ENCODE peak calls at places on chromosomes 7 and 10, in four cellular contexts. One of them, this sample, is unnamed.
A peak's percentile ranks its signal among the peaks of the same experiment; 100 is the strongest.

GRCh38 chr7:20241491-20242261 is 24.5 kb upstream of the MACC1 start:
- DNase-seq in mesendoderm: no peak
- DNase-seq in neuronal stem cell: no peak
- DNase-seq in mesenchymal stem cell: no peak
- DNase-seq in this sample: peak; percentile 68

GRCh38 chr7:153091477-153091876 is 331.9 kb downstream of the ACTR3B start:
- DNase-seq in mesendoderm: no peak
- DNase-seq in neuronal stem cell: no peak
- DNase-seq in mesenchymal stem cell: no peak
- DNase-seq in this sample: no peak

GRCh38 chr7:1176891-1177373 is 16.9 kb upstream of the ZFAND2A start:
- DNase-seq in mesendoderm: peak; percentile 75
- DNase-seq in neuronal stem cell: no peak
- DNase-seq in mesenchymal stem cell: peak; percentile 55
- DNase-seq in this sample: peak; percentile 31

GRCh38 chr10:113493943-113494342 is 58.9 kb upstream of the HABP2 start:
- DNase-seq in mesendoderm: no peak
- DNase-seq in neuronal stem cell: no peak
- DNase-seq in mesenchymal stem cell: no peak
- DNase-seq in this sample: no peak

GRCh38 chr7:105691029-105691691 is 109.9 kb upstream of the EFCAB10 start:
- DNase-seq in mesendoderm: peak; percentile 61
- DNase-seq in neuronal stem cell: no peak
- DNase-seq in mesenchymal stem cell: peak; percentile 93
- DNase-seq in this sample: peak; percentile 65

GRCh38 chr10:80472234-80473095 is 18.4 kb downstream of the TSPAN14 start:
- DNase-seq in mesendoderm: no peak
- DNase-seq in neuronal stem cell: no peak
- DNase-seq in mesenchymal stem cell: peak; percentile 87
- DNase-seq in this sample: peak; percentile 85

GRCh38 chr10:65798133-65798532 is 1127.7 kb upstream of the LRRTM3 start:
- DNase-seq in mesendoderm: no peak
- DNase-seq in neuronal stem cell: no peak
- DNase-seq in mesenchymal stem cell: no peak
- DNase-seq in this sample: no peak

GRCh38 chr7:55147736-55148135 is 128.9 kb downstream of the EGFR start:
- DNase-seq in mesendoderm: no peak
- DNase-seq in neuronal stem cell: no peak
- DNase-seq in mesenchymal stem cell: no peak
- DNase-seq in this sample: no peak

GRCh38 chr7:134948736-134949135 is 37.6 kb upstream of the AGBL3 start:
- DNase-seq in mesendoderm: no peak
- DNase-seq in neuronal stem cell: no peak
- DNase-seq in mesenchymal stem cell: peak; percentile 69
- DNase-seq in this sample: peak; percentile 37

GRCh38 chr10:48289652-48290238 is 15.2 kb upstream of the FRMPD2 start:
- DNase-seq in mesendoderm: peak; percentile 85
- DNase-seq in neuronal stem cell: peak; percentile 72
- DNase-seq in mesenchymal stem cell: peak; percentile 57
- DNase-seq in this sample: peak; percentile 40

GRCh38 chr10:131212763-131213325 is 98.7 kb downstream of the TCERG1L start:
- DNase-seq in mesendoderm: no peak
- DNase-seq in neuronal stem cell: no peak
- DNase-seq in mesenchymal stem cell: no peak
- DNase-seq in this sample: no peak

GRCh38 chr10:102120987-102121738 is 995 bp upstream of the LDB1 start:
- DNase-seq in mesendoderm: peak; percentile 99
- DNase-seq in neuronal stem cell: peak; percentile 77
- DNase-seq in mesenchymal stem cell: peak; percentile 91
- DNase-seq in this sample: peak; percentile 90

GRCh38 chr10:83603708-83604107 is 535.6 kb upstream of the GHITM start:
- DNase-seq in mesendoderm: peak; percentile 36
- DNase-seq in neuronal stem cell: no peak
- DNase-seq in mesenchymal stem cell: peak; percentile 74
- DNase-seq in this sample: no peak

GRCh38 chr7:139341776-139342244 is 673 bp downstream of the FMC1 start:
- DNase-seq in mesendoderm: no peak
- DNase-seq in neuronal stem cell: no peak
- DNase-seq in mesenchymal stem cell: no peak
- DNase-seq in this sample: no peak

GRCh38 chr7:100137851-100138760 is 10.6 kb upstream of the LAMTOR4 start:
- DNase-seq in mesendoderm: no peak
- DNase-seq in neuronal stem cell: no peak
- DNase-seq in mesenchymal stem cell: no peak
- DNase-seq in this sample: no peak

GRCh38 chr7:84247591-84247990 is 53.0 kb upstream of the SEMA3A start:
- DNase-seq in mesendoderm: no peak
- DNase-seq in neuronal stem cell: no peak
- DNase-seq in mesenchymal stem cell: no peak
- DNase-seq in this sample: peak; percentile 91

GRCh38 chr7:3673524-3673923 is 372.5 kb downstream of the SDK1 start:
- DNase-seq in mesendoderm: peak; percentile 76
- DNase-seq in neuronal stem cell: peak; percentile 37
- DNase-seq in mesenchymal stem cell: no peak
- DNase-seq in this sample: peak; percentile 6

GRCh38 chr10:70490142-70490541 is 11.6 kb downstream of the PALD1 start:
- DNase-seq in mesendoderm: no peak
- DNase-seq in neuronal stem cell: no peak
- DNase-seq in mesenchymal stem cell: no peak
- DNase-seq in this sample: no peak

GRCh38 chr7:48118041-48118440 is 29.0 kb downstream of the UPP1 start:
- DNase-seq in mesendoderm: no peak
- DNase-seq in neuronal stem cell: no peak
- DNase-seq in mesenchymal stem cell: no peak
- DNase-seq in this sample: no peak

GRCh38 chr7:44735403-44736165 is 13.1 kb upstream of the ZMIZ2 start:
- DNase-seq in mesendoderm: no peak
- DNase-seq in neuronal stem cell: no peak
- DNase-seq in mesenchymal stem cell: peak; percentile 99
- DNase-seq in this sample: peak; percentile 99

GRCh38 chr10:131155903-131156285 is 155.6 kb downstream of the TCERG1L start:
- DNase-seq in mesendoderm: peak; percentile 21
- DNase-seq in neuronal stem cell: no peak
- DNase-seq in mesenchymal stem cell: no peak
- DNase-seq in this sample: no peak

GRCh38 chr10:33252324-33252723 is 82.1 kb downstream of the NRP1 start:
- DNase-seq in mesendoderm: no peak
- DNase-seq in neuronal stem cell: no peak
- DNase-seq in mesenchymal stem cell: no peak
- DNase-seq in this sample: no peak

GRCh38 chr10:30980951-30981616 is 50.6 kb downstream of the ZNF438 start:
- DNase-seq in mesendoderm: no peak
- DNase-seq in neuronal stem cell: no peak
- DNase-seq in mesenchymal stem cell: peak; percentile 30
- DNase-seq in this sample: peak; percentile 63

GRCh38 chr7:47228386-47229014 is 353.4 kb downstream of the TNS3 start:
- DNase-seq in mesendoderm: peak; percentile 44
- DNase-seq in neuronal stem cell: no peak
- DNase-seq in mesenchymal stem cell: no peak
- DNase-seq in this sample: no peak

GRCh38 chr10:110916554-110917346 is 2.2 kb downstream of the BBIP1 start:
- DNase-seq in mesendoderm: peak; percentile 80
- DNase-seq in neuronal stem cell: no peak
- DNase-seq in mesenchymal stem cell: peak; percentile 64
- DNase-seq in this sample: peak; percentile 87

GRCh38 chr10:129942019-129942277 is 22.1 kb downstream of the EBF3 start:
- DNase-seq in mesendoderm: no peak
- DNase-seq in neuronal stem cell: no peak
- DNase-seq in mesenchymal stem cell: no peak
- DNase-seq in this sample: no peak

GRCh38 chr10:119416855-119417254 is 125.7 kb downstream of the RGS10 start:
- DNase-seq in mesendoderm: peak; percentile 70
- DNase-seq in neuronal stem cell: peak; percentile 52
- DNase-seq in mesenchymal stem cell: peak; percentile 69
- DNase-seq in this sample: peak; percentile 60

GRCh38 chr7:3916146-3916545 is 615.1 kb downstream of the SDK1 start:
- DNase-seq in mesendoderm: no peak
- DNase-seq in neuronal stem cell: no peak
- DNase-seq in mesenchymal stem cell: peak; percentile 79
- DNase-seq in this sample: peak; percentile 62

GRCh38 chr7:130401531-130401930 is 21.2 kb downstream of the CPA1 start:
- DNase-seq in mesendoderm: no peak
- DNase-seq in neuronal stem cell: no peak
- DNase-seq in mesenchymal stem cell: no peak
- DNase-seq in this sample: no peak

GRCh38 chr7:144011458-144012230 is 11.5 kb downstream of the OR6B1 start:
- DNase-seq in mesendoderm: no peak
- DNase-seq in neuronal stem cell: no peak
- DNase-seq in mesenchymal stem cell: peak; percentile 17
- DNase-seq in this sample: peak; percentile 51

GRCh38 chr7:132141109-132141508 is 435.2 kb downstream of the PLXNA4 start:
- DNase-seq in mesendoderm: no peak
- DNase-seq in neuronal stem cell: no peak
- DNase-seq in mesenchymal stem cell: no peak
- DNase-seq in this sample: no peak

GRCh38 chr10:3425713-3426112 is 253.1 kb upstream of the PITRM1 start:
- DNase-seq in mesendoderm: no peak
- DNase-seq in neuronal stem cell: no peak
- DNase-seq in mesenchymal stem cell: no peak
- DNase-seq in this sample: no peak

GRCh38 chr10:101961591-101962498 is 94.1 kb downstream of the ARMH3 start:
- DNase-seq in mesendoderm: no peak
- DNase-seq in neuronal stem cell: no peak
- DNase-seq in mesenchymal stem cell: peak; percentile 50
- DNase-seq in this sample: peak; percentile 41

GRCh38 chr7:40836218-40836617 is 701.4 kb downstream of the SUGCT start:
- DNase-seq in mesendoderm: no peak
- DNase-seq in neuronal stem cell: no peak
- DNase-seq in mesenchymal stem cell: no peak
- DNase-seq in this sample: peak; percentile 21

GRCh38 chr7:83362786-83363185 is 200.1 kb upstream of the PCLO start:
- DNase-seq in mesendoderm: no peak
- DNase-seq in neuronal stem cell: no peak
- DNase-seq in mesenchymal stem cell: no peak
- DNase-seq in this sample: no peak

GRCh38 chr10:69884686-69885085 is 83.0 kb downstream of the COL13A1 start:
- DNase-seq in mesendoderm: no peak
- DNase-seq in neuronal stem cell: no peak
- DNase-seq in mesenchymal stem cell: no peak
- DNase-seq in this sample: no peak

GRCh38 chr7:87316846-87317545 is 28.5 kb upstream of the CROT start:
- DNase-seq in mesendoderm: no peak
- DNase-seq in neuronal stem cell: no peak
- DNase-seq in mesenchymal stem cell: peak; percentile 88
- DNase-seq in this sample: peak; percentile 99

GRCh38 chr7:150403376-150404171 is 24.4 kb downstream of the ZNF775 start:
- DNase-seq in mesendoderm: no peak
- DNase-seq in neuronal stem cell: no peak
- DNase-seq in mesenchymal stem cell: no peak
- DNase-seq in this sample: no peak

GRCh38 chr10:96614515-96614914 is 27.7 kb upstream of the TM9SF3 start:
- DNase-seq in mesendoderm: peak; percentile 25
- DNase-seq in neuronal stem cell: no peak
- DNase-seq in mesenchymal stem cell: peak; percentile 61
- DNase-seq in this sample: peak; percentile 87

GRCh38 chr7:74656911-74657691 is 417 bp upstream of the GTF2I start:
- DNase-seq in mesendoderm: peak; percentile 99
- DNase-seq in neuronal stem cell: peak; percentile 98
- DNase-seq in mesenchymal stem cell: peak; percentile 96
- DNase-seq in this sample: peak; percentile 95
- H3K18ac ChIP-seq in mesendoderm: peak overlapping the region; percentile 100
- H3K18ac ChIP-seq in neuronal stem cell: peak overlapping the region; percentile 96
- H3K18ac ChIP-seq in mesenchymal stem cell: peak overlapping the region; percentile 99
- H3K18ac ChIP-seq in this sample: peak overlapping the region; percentile 77

GRCh38 chr7:30917216-30917893 is 5.7 kb downstream of the AQP1 start:
- DNase-seq in mesendoderm: no peak
- DNase-seq in neuronal stem cell: no peak
- DNase-seq in mesenchymal stem cell: no peak
- DNase-seq in this sample: no peak
- H3K18ac ChIP-seq in mesendoderm: no peak overlapping the region
- H3K18ac ChIP-seq in neuronal stem cell: peak overlapping the region; percentile 78
- H3K18ac ChIP-seq in mesenchymal stem cell: no peak overlapping the region
- H3K18ac ChIP-seq in this sample: no peak overlapping the region

DNA sequence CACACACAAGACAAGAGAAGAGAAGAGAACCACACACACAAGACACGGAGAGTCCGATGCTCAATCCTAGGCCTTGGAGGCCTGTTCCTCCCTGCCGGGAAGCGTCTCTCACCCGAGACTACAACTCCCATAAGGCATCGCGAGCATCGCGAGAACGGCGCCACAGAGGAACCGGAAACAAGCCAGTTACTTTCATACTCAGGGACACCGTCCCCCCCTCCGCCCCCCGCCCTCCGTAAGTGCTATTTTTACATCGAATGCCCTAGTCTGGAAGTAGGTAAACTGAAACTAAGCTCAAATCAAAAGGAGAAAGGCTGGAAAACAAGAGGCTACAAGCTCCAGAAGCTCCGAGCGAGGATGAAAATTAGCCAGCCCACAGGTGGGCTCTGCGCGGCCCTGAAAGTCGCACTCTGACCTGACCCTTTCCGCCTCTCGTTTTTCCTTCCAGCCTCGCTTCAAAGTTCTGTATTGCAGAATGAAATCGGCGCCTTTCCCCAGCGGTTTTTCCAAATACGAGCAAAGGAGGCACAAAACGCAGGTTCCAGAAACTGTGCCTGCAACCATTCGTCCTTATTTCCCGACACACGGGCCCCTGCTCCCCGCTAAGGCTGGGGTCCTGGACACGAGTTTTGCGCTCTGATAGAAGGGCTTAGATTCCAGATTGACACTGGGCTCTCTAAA is 11.5 kb upstream of the DNAJC12 start:
- DNase-seq in mesendoderm: peak; percentile 97
- DNase-seq in neuronal stem cell: peak; percentile 80
- DNase-seq in mesenchymal stem cell: peak; percentile 95
- DNase-seq in this sample: peak; percentile 95
- H3K18ac ChIP-seq in mesendoderm: peak overlapping the region; percentile 86
- H3K18ac ChIP-seq in neuronal stem cell: peak overlapping the region; percentile 90
- H3K18ac ChIP-seq in mesenchymal stem cell: peak overlapping the region; percentile 7
- H3K18ac ChIP-seq in this sample: peak overlapping the region; percentile 33

GRCh38 chr7:7969306-7970112 is 913 bp downstream of the GLCCI1 start:
- DNase-seq in mesendoderm: peak; percentile 78
- DNase-seq in neuronal stem cell: peak; percentile 54
- DNase-seq in mesenchymal stem cell: peak; percentile 66
- DNase-seq in this sample: peak; percentile 40
- H3K18ac ChIP-seq in mesendoderm: peak overlapping the region; percentile 90
- H3K18ac ChIP-seq in neuronal stem cell: peak overlapping the region; percentile 99
- H3K18ac ChIP-seq in mesenchymal stem cell: peak overlapping the region; percentile 82
- H3K18ac ChIP-seq in this sample: peak overlapping the region; percentile 37

DNA sequence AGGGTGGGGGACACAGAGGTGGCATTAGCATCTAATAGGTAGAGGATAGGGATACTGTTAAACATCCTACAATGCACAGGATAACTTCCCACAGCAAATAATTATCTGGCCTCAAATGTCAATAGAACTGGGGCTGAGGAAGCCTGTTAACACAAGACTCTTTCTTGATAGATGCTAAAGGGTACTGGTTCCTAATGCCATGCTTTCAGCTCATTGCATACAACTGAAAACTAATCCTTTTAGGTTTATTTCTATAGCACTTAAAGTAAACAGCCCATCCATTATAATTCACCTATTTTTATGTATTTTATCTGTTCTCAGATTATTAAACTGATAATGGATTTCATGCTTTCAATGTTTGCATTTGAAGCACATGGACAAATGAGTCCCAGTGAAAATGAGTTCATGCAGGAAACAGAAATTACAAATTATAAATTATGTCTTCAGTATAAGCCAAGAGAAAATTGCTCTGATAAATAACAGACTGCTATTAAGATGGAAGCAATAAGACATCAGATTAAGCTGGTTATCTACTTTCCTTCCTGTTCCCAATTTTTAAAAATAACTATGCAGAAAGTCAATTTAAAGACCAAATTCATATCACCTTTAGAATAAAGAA is 66.4 kb downstream of the AKR1D1 start:
- DNase-seq in mesendoderm: no peak
- DNase-seq in neuronal stem cell: no peak
- DNase-seq in mesenchymal stem cell: no peak
- DNase-seq in this sample: no peak
- H3K18ac ChIP-seq in mesendoderm: no peak overlapping the region
- H3K18ac ChIP-seq in neuronal stem cell: no peak overlapping the region
- H3K18ac ChIP-seq in mesenchymal stem cell: no peak overlapping the region
- H3K18ac ChIP-seq in this sample: no peak overlapping the region